ENCODE peak calls at places on chromosomes 16 and 17, in four cellular contexts. J, S, A and G are unnamed samples.

GRCh38 chr16:5207001-5207523 is 109.5 kb upstream of the EEF2KMT start:
- DNase-seq in S (no peak), J (no peak), A (no peak), G (no peak)

GRCh38 chr16:12059216-12059769 is 82.8 kb downstream of the SNX29 start:
- DNase-seq in A (no peak), J (no peak), S (no peak), G (no peak)

GRCh38 chr17:258906-259305 is 77.5 kb upstream of the DOC2B start:
- DNase-seq in S (no peak), A (no peak), J (peak), G (no peak)

GRCh38 chr17:16872836-16873653 is 98.9 kb downstream of the TNFRSF13B start:
- DNase-seq in J (no peak), A (no peak), S (no peak), G (peak)

GRCh38 chr17:17837966-17838962 is 1.5 kb upstream of the SREBF1 start:
- DNase-seq in J (peak), A (peak), S (no peak), G (peak)

GRCh38 chr17:64343833-64344637 is 46.6 kb downstream of the PECAM1 start:
- DNase-seq in A (peak), S (no peak), J (peak), G (no peak)

GRCh38 chr16:62149646-62150045 is 113.4 kb upstream of the CDH8 start:
- DNase-seq in J (no peak), A (no peak), S (no peak), G (no peak)

GRCh38 chr16:526181-527014 is 1.1 kb upstream of the CAPN15 start:
- DNase-seq in S (peak), A (peak), J (peak), G (peak)

GRCh38 chr16:88430524-88431446 is 22.3 kb upstream of the ZFPM1 start:
- DNase-seq in A (no peak), J (no peak), S (peak), G (no peak)

GRCh38 chr16:66418165-66418962 is 8.7 kb upstream of the BEAN1 start:
- DNase-seq in J (no peak), S (no peak), A (no peak), G (no peak)

GRCh38 chr17:63984651-63985386 is 12.1 kb upstream of the SCN4A start:
- DNase-seq in J (no peak), A (peak), S (peak), G (peak)

GRCh38 chr16:21283521-21284289 is 5.6 kb upstream of the CRYM start:
- DNase-seq in S (no peak), J (peak), A (no peak), G (peak)

GRCh38 chr17:79114455-79115301 is 40.1 kb downstream of the ENGASE start:
- DNase-seq in S (no peak), A (no peak), J (peak), G (peak)

GRCh38 chr17:20315821-20316220 is 151.5 kb downstream of the LGALS9B start:
- DNase-seq in A (no peak), J (no peak), S (no peak), G (no peak)

GRCh38 chr16:53434436-53435065 is at the start of gene RBL2:
- DNase-seq in J (peak), S (peak), A (no peak), G (peak)

GRCh38 chr17:49450735-49451134 is 36.1 kb upstream of the PHB1 start:
- DNase-seq in S (no peak), J (no peak), A (no peak), G (no peak)

GRCh38 chr16:84555418-84556196 is 51.1 kb upstream of the MEAK7 start:
- DNase-seq in A (no peak), J (no peak), S (no peak), G (no peak)

GRCh38 chr16:9541723-9542122 is 450.3 kb downstream of the HAPSTR1 start:
- DNase-seq in S (no peak), J (no peak), A (no peak), G (no peak)

GRCh38 chr17:9007052-9007714 is 14.1 kb upstream of the NTN1 start:
- DNase-seq in A (no peak), J (no peak), S (no peak), G (no peak)

GRCh38 chr16:88376835-88377726 is 5.7 kb upstream of the ZNF469 start:
- DNase-seq in J (peak), S (no peak), A (no peak), G (no peak)

GRCh38 chr17:69518951-69519350 is 104.5 kb downstream of the MAP2K6 start:
- DNase-seq in A (no peak), J (no peak), S (no peak), G (no peak)

GRCh38 chr16:31453255-31454204 is 5.8 kb upstream of the ARMC5 start:
- DNase-seq in S (no peak), A (peak), J (peak), G (peak)

GRCh38 chr16:78303946-78304345 is 204.5 kb downstream of the WWOX start:
- DNase-seq in A (no peak), S (no peak), J (no peak), G (no peak)

GRCh38 chr17:38730526-38731379 is 612 bp downstream of the CISD3 start:
- DNase-seq in J (peak), A (peak), S (no peak), G (peak)

GRCh38 chr17:38732376-38733314 is 2.5 kb downstream of the CISD3 start:
- DNase-seq in S (no peak), A (no peak), J (no peak), G (peak)

GRCh38 chr17:38729886-38730525 is at the start of gene CISD3:
- DNase-seq in A (peak), S (peak), J (peak), G (peak)

GRCh38 chr17:38733315-38734234 is 3.4 kb downstream of the CISD3 start:
- DNase-seq in S (no peak), A (no peak), J (no peak), G (no peak)

DNA sequence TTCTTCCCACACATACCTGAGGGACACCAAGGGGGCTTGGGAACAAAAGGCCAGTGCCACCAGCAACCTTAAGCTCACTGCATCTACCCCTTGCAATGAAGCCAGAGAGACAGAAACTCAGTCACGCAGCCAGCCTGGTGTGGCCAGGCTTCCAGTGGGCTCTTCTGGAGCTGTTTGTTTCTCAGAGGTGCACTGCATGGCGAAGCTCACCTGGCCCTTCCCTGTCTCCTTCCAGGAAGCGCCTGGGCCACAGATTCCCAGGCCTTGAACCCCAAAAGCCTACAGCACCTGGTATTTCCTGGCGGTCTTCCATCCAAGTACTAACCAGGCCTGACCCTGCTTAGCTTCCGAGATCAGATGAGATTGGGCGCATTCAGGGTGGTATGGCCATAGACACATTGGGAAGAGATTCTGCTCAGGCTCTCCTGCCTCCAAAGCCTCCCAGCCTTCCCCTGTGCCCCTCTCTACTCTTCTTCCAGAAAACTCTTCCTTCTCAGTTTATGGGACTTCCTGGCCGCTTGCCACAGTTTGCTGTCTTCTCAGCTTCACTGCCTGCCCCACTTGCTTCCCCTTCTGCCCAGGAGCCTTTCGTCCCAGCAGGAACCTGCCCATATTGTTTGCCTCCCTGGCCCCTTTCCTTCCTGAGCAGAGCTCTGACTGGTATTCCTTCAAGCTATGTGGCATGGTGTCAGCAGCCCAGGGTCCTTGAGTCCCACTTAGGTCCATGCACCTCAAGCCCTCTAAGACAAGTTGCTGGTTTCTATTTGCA is 1.6 kb downstream of the CISD3 start:
- DNase-seq in S (no peak), J (no peak), A (no peak), G (no peak)
- H3K4me3 ChIP-seq in S (peak), J (peak), A (no peak), G (peak)

DNA sequence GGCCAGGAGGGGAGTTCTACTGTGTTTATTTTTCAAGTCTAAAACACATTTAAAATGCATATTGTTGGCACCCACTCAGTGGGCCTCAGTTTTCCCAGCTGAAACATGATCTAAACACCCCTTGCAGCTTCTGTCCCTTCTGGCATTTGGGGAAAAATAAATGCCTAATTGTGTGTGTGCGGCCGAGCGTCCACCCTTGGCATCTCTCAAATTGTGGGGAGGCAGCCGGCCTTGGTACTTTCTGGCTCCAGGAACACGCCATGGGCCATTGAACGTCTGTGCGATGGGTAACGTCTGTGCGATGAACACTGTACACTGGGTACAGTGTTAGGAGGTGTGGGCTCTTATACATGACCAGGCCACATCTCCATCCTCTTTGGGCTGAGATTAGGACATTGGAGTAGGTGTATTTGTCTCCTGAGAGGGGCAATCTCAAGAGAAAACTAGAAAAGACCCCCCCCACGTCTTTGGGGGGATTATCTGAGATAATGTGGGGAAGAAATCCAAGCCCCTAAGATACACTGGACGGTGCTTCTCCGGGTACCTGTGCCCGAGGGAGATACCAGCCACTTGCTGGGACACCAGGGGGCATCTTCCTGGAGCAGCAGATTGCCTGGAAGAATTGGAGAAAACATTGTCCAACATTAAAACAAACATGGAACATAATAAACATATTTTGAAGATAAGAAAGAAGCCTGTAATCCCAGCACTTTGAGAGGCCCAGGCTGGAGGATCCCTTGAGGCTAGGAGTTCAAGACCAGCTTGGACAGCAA is 54.9 kb downstream of the RAB11FIP4 start:
- DNase-seq in J (no peak), A (no peak), S (no peak), G (no peak)
- H3K4me3 ChIP-seq in J (no peak), A (no peak), S (no peak), G (no peak)

GRCh38 chr17:2707721-2708584 is 3.6 kb downstream of the CLUH start:
- DNase-seq in S (no peak), J (peak), A (no peak), G (no peak)

GRCh38 chr17:2710075-2710803 is 1.3 kb downstream of the CLUH start:
- DNase-seq in A (no peak), S (no peak), J (no peak), G (peak)

GRCh38 chr17:2710804-2711607 is 558 bp downstream of the CLUH start:
- DNase-seq in S (peak), J (peak), A (no peak), G (peak)

GRCh38 chr17:2708585-2709172 is 2.9 kb downstream of the CLUH start:
- DNase-seq in J (no peak), A (no peak), S (no peak), G (no peak)

GRCh38 chr17:2709173-2709661 is 2.3 kb downstream of the CLUH start:
- DNase-seq in S (no peak), A (no peak), J (peak), G (peak)
- H3K4me3 ChIP-seq in S (no peak), A (no peak), J (peak), G (peak)

GRCh38 chr17:2830678-2831077 is 34.4 kb downstream of the RAP1GAP2 start:
- DNase-seq in J (no peak), S (no peak), A (no peak), G (no peak)

DNA sequence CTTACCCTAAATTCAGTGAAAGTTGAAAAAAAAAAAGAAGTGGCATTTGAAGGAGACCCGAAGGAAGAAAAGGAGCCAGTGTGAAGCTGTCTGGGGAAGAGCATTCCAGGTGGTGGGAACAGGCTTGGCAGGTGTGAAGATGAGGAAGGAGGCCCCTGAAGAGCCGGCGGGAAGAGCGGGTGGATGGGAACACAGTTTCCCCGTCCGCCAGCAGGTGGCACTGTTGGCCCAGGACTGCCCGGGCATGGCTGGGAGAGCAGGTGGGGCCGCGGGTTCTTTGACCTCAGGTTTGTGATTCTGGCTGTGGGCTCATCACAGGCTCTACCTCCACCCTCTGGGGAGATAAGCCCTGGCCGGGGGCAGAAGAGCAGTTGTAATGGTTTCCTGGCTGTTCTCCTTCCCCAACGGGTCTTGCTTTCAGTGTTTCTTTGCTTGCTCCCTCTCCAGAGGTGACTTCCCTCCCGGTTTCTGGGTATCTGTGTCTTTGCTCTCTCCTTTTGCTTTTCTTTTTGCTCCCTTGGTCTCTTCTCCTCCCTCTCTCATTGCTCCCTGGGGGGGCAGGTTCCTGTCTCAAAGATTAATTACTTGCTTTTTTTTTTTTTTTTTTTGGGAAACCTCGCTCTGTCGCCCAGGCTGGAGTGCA is 32.3 kb downstream of the RAP1GAP2 start:
- DNase-seq in S (peak), J (peak), A (peak), G (peak)
- H3K4me3 ChIP-seq in S (no peak), J (no peak), A (no peak), G (no peak)

GRCh38 chr17:73341350-73342056 is 29.7 kb upstream of the CDC42EP4 start:
- DNase-seq in S (no peak), J (no peak), A (no peak), G (peak)

GRCh38 chr17:73343739-73344454 is 32.1 kb upstream of the CDC42EP4 start:
- DNase-seq in A (no peak), S (no peak), J (no peak), G (no peak)

GRCh38 chr17:73342549-73343167 is 30.9 kb upstream of the CDC42EP4 start:
- DNase-seq in A (no peak), J (no peak), S (no peak), G (no peak)

GRCh38 chr17:73342057-73342522 is 30.3 kb upstream of the CDC42EP4 start:
- DNase-seq in A (peak), S (no peak), J (peak), G (peak)

DNA sequence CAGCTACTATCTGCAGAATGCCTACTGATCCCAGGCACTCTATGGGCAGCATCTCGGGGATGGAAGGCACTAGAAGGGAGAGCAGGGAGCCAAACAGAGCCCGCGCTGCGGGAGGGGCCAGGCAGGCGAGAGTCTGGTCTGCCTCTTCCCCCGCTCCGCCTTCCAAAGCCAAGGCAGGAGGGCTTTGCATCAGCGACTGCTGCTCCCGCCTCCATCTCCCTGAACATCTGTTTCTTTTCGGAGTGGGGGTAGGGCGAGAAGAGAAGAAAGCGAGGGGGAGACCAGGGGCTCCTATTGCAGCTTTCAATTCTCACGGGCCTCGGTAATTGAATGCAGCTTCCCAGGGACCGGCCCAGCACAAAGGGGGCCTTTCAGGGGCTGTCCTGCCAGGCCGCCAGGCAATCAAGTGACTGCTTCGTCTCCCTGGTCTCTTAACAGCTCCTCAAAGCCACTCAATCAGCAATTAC is 31.4 kb upstream of the CDC42EP4 start:
- DNase-seq in J (no peak), S (no peak), A (peak), G (no peak)
- H3K4me3 ChIP-seq in J (no peak), S (no peak), A (no peak), G (no peak)

GRCh38 chr16:80993293-80993691 is 13.4 kb downstream of the CMC2 start:
- DNase-seq in S (no peak), A (no peak), J (no peak), G (no peak)
- H3K4me3 ChIP-seq in S (no peak), A (no peak), J (no peak), G (no peak)

GRCh38 chr16:56320081-56320480 is 105.3 kb downstream of the AMFR start:
- DNase-seq in S (no peak), A (no peak), J (no peak), G (no peak)

GRCh38 chr16:56319391-56319790 is 106.0 kb downstream of the AMFR start:
- DNase-seq in A (no peak), S (no peak), J (no peak), G (no peak)

GRCh38 chr16:56316545-56316944 is 108.8 kb downstream of the AMFR start:
- DNase-seq in J (no peak), S (no peak), A (no peak), G (no peak)

GRCh38 chr16:56315955-56316354 is 109.4 kb downstream of the AMFR start:
- DNase-seq in A (no peak), J (no peak), S (no peak), G (no peak)

GRCh38 chr16:56317998-56318912 is 107.1 kb downstream of the AMFR start:
- DNase-seq in A (peak), J (peak), S (peak), G (peak)
- H3K4me3 ChIP-seq in A (no peak), J (peak), S (peak), G (no peak)

GRCh38 chr17:80664217-80664780 is 119.7 kb downstream of the RPTOR start:
- DNase-seq in S (no peak), A (no peak), J (no peak), G (no peak)
- H3K4me3 ChIP-seq in S (peak), A (no peak), J (no peak), G (no peak)

GRCh38 chr16:85901110-85901509 is 2.1 kb downstream of the IRF8 start:
- DNase-seq in A (no peak), S (no peak), J (no peak), G (no peak)
- H3K4me3 ChIP-seq in A (no peak), S (no peak), J (peak), G (peak)

GRCh38 chr16:17258077-17258599 is 212.6 kb downstream of the XYLT1 start:
- DNase-seq in J (no peak), S (no peak), A (no peak), G (no peak)
- H3K4me3 ChIP-seq in J (no peak), S (no peak), A (no peak), G (no peak)